ENCODE peak calls at places on chromosomes 2 and 18, in seven cellular contexts. N is kidney, D is pancreas, U is HL-60, E is BE2C, A is ovary, P is GM23248. M is an unnamed sample.

GRCh38 chr18:41265047-41265446 is 690.0 kb upstream of the PIK3C3 start:
- DNase-seq in N (no peak), D (no peak), U (no peak), E (no peak), A (no peak), P (no peak), M (no peak)

GRCh38 chr18:9139400-9140039 is 2.9 kb downstream of the ANKRD12 start:
- DNase-seq in N (no peak), D (no peak), U (no peak), E (no peak), A (no peak), P (peak; percentile 29), M (no peak)

GRCh38 chr2:98551316-98551715 is 57.0 kb downstream of the COA5 start:
- DNase-seq in N (no peak), D (no peak), U (peak; percentile 38), E (no peak), A (no peak), P (no peak), M (peak; percentile 60)

GRCh38 chr2:144230452-144231085 is 289.4 kb downstream of the ZEB2 start:
- DNase-seq in N (no peak), D (no peak), U (no peak), E (no peak), A (no peak), P (peak; percentile 57), M (no peak)

GRCh38 chr2:226796840-226797288 is 2.8 kb downstream of the IRS1 start:
- DNase-seq in N (peak; percentile 84), D (peak; percentile 79), U (no peak), E (no peak), A (peak; percentile 82), P (peak; percentile 79), M (no peak)

GRCh38 chr2:65231892-65232477 is 4.4 kb downstream of the ACTR2 start:
- DNase-seq in N (no peak), D (no peak), U (peak; percentile 73), E (no peak), A (no peak), P (peak; percentile 90), M (no peak)

GRCh38 chr2:46227022-46227421 is 70.2 kb upstream of the EPAS1 start:
- DNase-seq in N (no peak), D (no peak), U (no peak), E (no peak), A (no peak), P (no peak), M (no peak)

GRCh38 chr2:195331124-195331523 is 325.9 kb upstream of the SLC39A10 start:
- DNase-seq in N (no peak), D (no peak), U (no peak), E (no peak), A (no peak), P (no peak), M (no peak)

GRCh38 chr2:214127178-214127970 is 283.5 kb upstream of the VWC2L start:
- DNase-seq in N (no peak), D (no peak), U (no peak), E (no peak), A (no peak), P (peak; percentile 84), M (no peak)

GRCh38 chr2:85704800-85705679 is 10.9 kb downstream of the GNLY start:
- DNase-seq in N (no peak), D (no peak), U (peak; percentile 66), E (no peak), A (no peak), P (no peak), M (peak; percentile 42)

GRCh38 chr2:69205076-69205475 is 182.0 kb downstream of the GFPT1 start:
- DNase-seq in N (no peak), D (no peak), U (no peak), E (no peak), A (peak; percentile 57), P (no peak), M (no peak)

GRCh38 chr18:58671941-58672565 is 788 bp downstream of the MALT1 start:
- DNase-seq in N (no peak), D (no peak), U (peak; percentile 70), E (no peak), A (no peak), P (peak; percentile 73), M (no peak)

GRCh38 chr2:221999702-222000101 is 299.1 kb downstream of the PAX3 start:
- DNase-seq in N (no peak), D (no peak), U (no peak), E (no peak), A (no peak), P (peak; percentile 15), M (no peak)

GRCh38 chr2:212926948-212927347 is 224.5 kb downstream of the IKZF2 start:
- DNase-seq in N (peak; percentile 71), D (peak; percentile 26), U (no peak), E (no peak), A (no peak), P (no peak), M (no peak)

GRCh38 chr18:63131106-63131943 is 188.2 kb downstream of the BCL2 start:
- DNase-seq in N (no peak), D (no peak), U (peak; percentile 59), E (peak; percentile 16), A (no peak), P (peak; percentile 76), M (peak; percentile 44)

GRCh38 chr2:168336786-168337388 is 89.5 kb upstream of the STK39 start:
- DNase-seq in N (no peak), D (peak; percentile 82), U (peak; percentile 34), E (peak; percentile 7), A (no peak), P (no peak), M (peak; percentile 35)

GRCh38 chr2:136119717-136120675 is 2.0 kb upstream of the CXCR4 start:
- DNase-seq in N (no peak), D (no peak), U (no peak), E (no peak), A (no peak), P (no peak), M (no peak)
- H3K4me3 ChIP-seq in N (peak overlapping the region; percentile 69), D (no peak overlapping the region), U (peak overlapping the region; percentile 87), E (peak overlapping the region; percentile 47), A (no peak overlapping the region), P (no peak overlapping the region), M (peak overlapping the region; percentile 92)

GRCh38 chr2:36783276-36783675 is 86.8 kb downstream of the VIT start:
- DNase-seq in N (no peak), D (no peak), U (no peak), E (no peak), A (no peak), P (no peak), M (no peak)

GRCh38 chr2:36779462-36779861 is 83.0 kb downstream of the VIT start:
- DNase-seq in N (no peak), D (no peak), U (no peak), E (no peak), A (no peak), P (no peak), M (no peak)

GRCh38 chr2:36777788-36778187 is 81.3 kb downstream of the VIT start:
- DNase-seq in N (no peak), D (no peak), U (no peak), E (no peak), A (no peak), P (no peak), M (no peak)

GRCh38 chr2:36781907-36782635 is 85.6 kb downstream of the VIT start:
- DNase-seq in N (no peak), D (no peak), U (peak; percentile 63), E (no peak), A (no peak), P (no peak), M (no peak)

DNA sequence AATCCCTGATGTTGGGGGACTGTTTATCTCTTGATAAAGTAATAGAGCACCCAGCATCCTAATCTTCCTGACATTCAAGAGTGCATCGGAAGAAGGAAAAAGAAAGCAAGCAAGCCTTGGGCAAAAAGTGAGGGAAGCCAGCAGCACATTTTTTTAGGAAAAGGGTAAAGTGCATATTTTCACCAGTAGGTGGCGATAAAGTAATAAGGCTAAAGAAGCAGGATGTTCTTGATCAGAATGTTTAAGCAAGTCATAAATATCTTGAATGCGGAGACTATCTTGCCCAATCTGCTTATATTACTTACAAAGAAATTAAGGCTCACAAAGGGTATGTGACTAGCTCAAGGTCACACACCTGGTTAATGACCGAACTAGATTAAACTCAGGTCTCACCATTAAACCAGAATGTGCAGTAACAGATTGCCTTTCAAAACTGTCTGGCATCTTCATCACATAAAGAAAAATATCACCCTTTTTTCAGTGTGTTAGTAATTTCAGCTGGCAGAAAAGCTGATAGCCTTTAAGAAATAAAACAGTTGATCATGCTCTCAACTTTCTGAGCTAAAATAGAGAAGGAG is 83.8 kb downstream of the VIT start:
- DNase-seq in N (no peak), D (no peak), U (peak; percentile 29), E (no peak), A (no peak), P (peak; percentile 69), M (peak; percentile 32)
- H3K4me3 ChIP-seq in N (no peak overlapping the region), D (no peak overlapping the region), U (no peak overlapping the region), E (no peak overlapping the region), A (no peak overlapping the region), P (peak overlapping the region; percentile 62), M (no peak overlapping the region)

GRCh38 chr2:7097353-7097895 is 180.2 kb downstream of the RNF144A start:
- DNase-seq in N (peak; percentile 88), D (peak; percentile 89), U (peak; percentile 54), E (peak; percentile 76), A (peak; percentile 85), P (peak; percentile 75), M (peak; percentile 49)
- H3K4me3 ChIP-seq in N (peak overlapping the region; percentile 51), D (no peak overlapping the region), U (no peak overlapping the region), E (peak overlapping the region; percentile 39), A (no peak overlapping the region), P (no peak overlapping the region), M (peak overlapping the region; percentile 38)

GRCh38 chr2:41990688-41991087 is 57.1 kb upstream of the PKDCC start:
- DNase-seq in N (no peak), D (no peak), U (no peak), E (no peak), A (peak; percentile 54), P (peak; percentile 60), M (no peak)

GRCh38 chr2:41992056-41992699 is 55.6 kb upstream of the PKDCC start:
- DNase-seq in N (no peak), D (no peak), U (no peak), E (no peak), A (no peak), P (no peak), M (no peak)

GRCh38 chr2:41993086-41993812 is 54.6 kb upstream of the PKDCC start:
- DNase-seq in N (no peak), D (no peak), U (no peak), E (no peak), A (no peak), P (no peak), M (no peak)

GRCh38 chr2:41992700-41993070 is 55.1 kb upstream of the PKDCC start:
- DNase-seq in N (no peak), D (no peak), U (no peak), E (no peak), A (no peak), P (no peak), M (no peak)

DNA sequence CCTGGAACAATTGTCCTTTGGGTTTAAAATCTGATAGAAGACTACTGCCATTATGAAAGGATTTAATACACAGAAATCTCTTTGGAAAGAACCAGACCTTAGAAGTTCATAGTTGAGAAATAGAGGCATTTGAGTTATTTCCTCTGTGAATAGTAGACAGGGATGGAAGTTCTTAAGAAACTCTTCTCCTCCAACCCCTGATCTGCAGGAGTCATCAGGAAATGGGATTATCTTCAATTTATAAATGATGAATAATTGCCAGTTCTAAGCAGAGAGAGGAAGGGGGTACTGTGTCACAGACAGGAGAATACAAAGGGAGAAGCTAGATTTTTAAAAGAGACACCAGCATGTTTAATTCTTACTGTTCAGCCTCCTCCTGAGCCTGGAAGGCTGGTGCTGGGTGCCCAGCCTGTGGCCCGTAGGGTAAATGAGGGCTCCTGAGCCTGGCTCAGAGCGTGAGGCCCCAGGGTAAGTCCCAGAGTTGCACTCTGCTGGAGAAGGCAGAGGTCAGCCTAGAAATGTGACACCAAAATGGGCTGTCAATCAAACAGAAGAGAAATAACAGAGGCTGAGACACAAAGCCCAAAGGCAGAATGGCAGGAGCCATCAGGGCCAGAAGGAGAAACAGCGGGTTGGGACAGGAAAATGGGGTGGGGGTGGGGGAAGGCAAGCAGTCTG is 58.2 kb upstream of the PKDCC start:
- DNase-seq in N (no peak), D (no peak), U (no peak), E (no peak), A (no peak), P (no peak), M (no peak)
- H3K4me3 ChIP-seq in N (no peak overlapping the region), D (no peak overlapping the region), U (no peak overlapping the region), E (no peak overlapping the region), A (no peak overlapping the region), P (no peak overlapping the region), M (no peak overlapping the region)

M was measured in Jurkat, Clone E6-1.